ENCODE peak calls at places on chromosomes 5 and 9, in six cellular contexts. B is GM23338, S is thoracic aorta, W is fibroblast of villous mesenchyme, X is body of pancreas, I is AG04449. M is an unnamed sample.

GRCh38 chr9:127158995-127159801 is 36.8 kb upstream of the ANGPTL2 start:
- DNase-seq in B (peak), S (no peak), W (peak), X (peak), I (no peak), M (no peak)

GRCh38 chr5:6727231-6727630 is 14.0 kb downstream of the TENT4A start:
- DNase-seq in B (no peak), S (no peak), W (no peak), X (no peak), I (no peak), M (peak)

GRCh38 chr9:121498150-121498486 is 1.5 kb downstream of the GGTA1 start:
- DNase-seq in B (peak), S (no peak), W (peak), X (peak), I (no peak), M (peak)

GRCh38 chr5:158384535-158385421 is 525.8 kb upstream of the CLINT1 start:
- DNase-seq in B (no peak), S (peak), W (peak), X (no peak), I (peak), M (peak)

GRCh38 chr9:131743501-131743900 is 3.6 kb upstream of the RAPGEF1 start:
- DNase-seq in B (no peak), S (no peak), W (no peak), X (no peak), I (no peak), M (no peak)

GRCh38 chr5:112238473-112238872 is 180.6 kb downstream of the EPB41L4A start:
- DNase-seq in B (no peak), S (no peak), W (no peak), X (no peak), I (no peak), M (no peak)

GRCh38 chr5:120017523-120017922 is 388.2 kb downstream of the FAM170A start:
- DNase-seq in B (no peak), S (no peak), W (peak), X (no peak), I (no peak), M (no peak)

GRCh38 chr5:15774632-15775031 is 274.7 kb downstream of the FBXL7 start:
- DNase-seq in B (peak), S (no peak), W (no peak), X (no peak), I (no peak), M (no peak)

GRCh38 chr9:121393318-121393717 is 23.3 kb upstream of the STOM start:
- DNase-seq in B (no peak), S (no peak), W (no peak), X (no peak), I (no peak), M (no peak)

GRCh38 chr9:14399736-14400657 is 86.1 kb upstream of the NFIB start:
- DNase-seq in B (no peak), S (no peak), W (peak), X (no peak), I (no peak), M (no peak)

GRCh38 chr5:82259172-82259800 is 18.9 kb downstream of the RPS23 start:
- DNase-seq in B (peak), S (no peak), W (peak), X (no peak), I (no peak), M (no peak)

GRCh38 chr9:115900698-115901097 is 252.9 kb upstream of the PAPPA start:
- DNase-seq in B (no peak), S (no peak), W (no peak), X (no peak), I (no peak), M (no peak)

GRCh38 chr9:15422355-15423327 is at the start of gene SNAPC3:
- DNase-seq in B (peak), S (peak), W (peak), X (peak), I (peak), M (peak)

GRCh38 chr9:136847065-136847826 is 2.0 kb upstream of the PHPT1 start:
- DNase-seq in B (peak), S (no peak), W (peak), X (peak), I (no peak), M (peak)

GRCh38 chr9:95511232-95511951 is 5.4 kb downstream of the PTCH1 start:
- DNase-seq in B (peak), S (no peak), W (peak), X (peak), I (no peak), M (peak)

GRCh38 chr5:6732634-6733410 is 19.6 kb downstream of the TENT4A start:
- DNase-seq in B (no peak), S (peak), W (peak), X (no peak), I (no peak), M (no peak)

GRCh38 chr5:123035950-123036390 is 555 bp downstream of the PPIC start:
- DNase-seq in B (peak), S (peak), W (peak), X (peak), I (no peak), M (peak)

GRCh38 chr9:69655065-69655464 is 17.1 kb downstream of the APBA1 start:
- DNase-seq in B (no peak), S (no peak), W (no peak), X (no peak), I (no peak), M (no peak)

GRCh38 chr9:127903557-127904475 is 4.4 kb upstream of the ST6GALNAC6 start:
- DNase-seq in B (peak), S (no peak), W (peak), X (peak), I (no peak), M (peak)

GRCh38 chr9:27189426-27189825 is 80.4 kb downstream of the TEK start:
- DNase-seq in B (no peak), S (no peak), W (no peak), X (no peak), I (no peak), M (no peak)

GRCh38 chr9:95005276-95006141 is 279.0 kb downstream of the AOPEP start:
- DNase-seq in B (peak), S (no peak), W (peak), X (no peak), I (no peak), M (no peak)

GRCh38 chr9:109590945-109591344 is 92.8 kb upstream of the PTPN3 start:
- DNase-seq in B (no peak), S (peak), W (no peak), X (no peak), I (no peak), M (peak)

GRCh38 chr5:14081791-14082190 is 61.4 kb upstream of the TRIO start:
- DNase-seq in B (no peak), S (no peak), W (no peak), X (no peak), I (no peak), M (no peak)

GRCh38 chr9:14228602-14229001 is 85.3 kb downstream of the NFIB start:
- DNase-seq in B (no peak), S (no peak), W (no peak), X (no peak), I (no peak), M (no peak)

GRCh38 chr5:8844206-8844605 is 701.7 kb downstream of the SEMA5A start:
- DNase-seq in B (no peak), S (no peak), W (no peak), X (no peak), I (no peak), M (no peak)

GRCh38 chr5:8844847-8845246 is 701.0 kb downstream of the SEMA5A start:
- DNase-seq in B (no peak), S (no peak), W (no peak), X (no peak), I (no peak), M (no peak)

GRCh38 chr5:8843766-8844165 is 702.1 kb downstream of the SEMA5A start:
- DNase-seq in B (no peak), S (no peak), W (peak), X (peak), I (no peak), M (no peak)

GRCh38 chr5:8845316-8845715 is 700.6 kb downstream of the SEMA5A start:
- DNase-seq in B (no peak), S (no peak), W (no peak), X (no peak), I (no peak), M (no peak)

DNA sequence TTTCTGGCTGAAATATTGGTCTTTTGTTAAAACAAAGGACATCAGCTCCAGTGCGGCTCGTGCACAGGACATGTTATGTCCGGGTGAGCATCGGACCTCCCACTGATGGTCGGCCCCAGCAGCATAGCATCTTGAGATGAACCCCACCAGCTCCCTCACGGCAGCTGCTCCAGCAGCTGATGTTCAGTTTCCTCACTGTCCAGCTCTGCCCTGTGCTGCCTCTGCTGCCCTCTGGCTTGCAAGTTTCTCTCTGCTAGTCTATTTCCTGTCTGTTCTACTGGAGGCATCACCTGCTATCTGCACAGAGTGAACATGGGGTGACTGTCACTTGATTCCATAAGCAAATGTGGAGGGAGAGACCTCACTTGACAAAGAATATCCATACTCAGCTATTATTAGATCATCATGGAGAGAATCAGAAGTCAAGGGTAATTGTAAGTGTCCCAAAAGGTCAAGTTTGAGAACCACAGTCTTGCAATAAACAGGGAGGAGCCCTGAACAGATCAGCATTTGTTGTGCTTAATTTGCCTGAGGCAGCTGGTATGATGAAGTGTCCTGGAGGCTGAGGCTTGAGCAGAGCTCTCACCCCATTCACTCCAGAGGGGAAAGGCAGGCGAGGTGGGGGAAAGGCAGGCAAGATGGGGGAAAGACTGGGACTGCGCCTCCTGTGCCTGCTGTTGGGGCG is 702.8 kb downstream of the SEMA5A start:
- DNase-seq in B (no peak), S (no peak), W (peak), X (no peak), I (no peak), M (no peak)
- TF ChIP-seq CTCF in B (peak), S (no peak), W (peak), X (peak), I (peak), M (no peak)

DNA sequence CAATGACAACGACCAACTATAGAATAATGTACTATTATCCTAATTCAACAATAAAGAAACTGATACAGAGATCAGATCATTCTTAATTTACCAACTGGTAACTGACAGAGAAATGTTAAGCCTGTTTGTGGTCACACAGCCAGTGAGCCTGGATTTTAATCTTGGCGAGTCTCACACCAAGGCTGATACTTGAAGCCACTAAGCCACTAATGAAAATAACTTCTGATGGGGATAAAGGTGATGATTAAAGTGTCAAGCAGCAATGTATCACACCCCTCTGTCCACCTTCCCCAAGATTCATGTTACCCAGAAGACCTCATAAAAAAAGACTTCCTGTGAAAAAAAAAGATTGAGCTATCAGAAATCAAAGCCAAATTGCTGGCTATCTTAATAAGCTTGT is 350.5 kb downstream of the SPOCK1 start:
- DNase-seq in B (no peak), S (no peak), W (no peak), X (no peak), I (no peak), M (no peak)
- TF ChIP-seq CTCF in B (no peak), S (no peak), W (no peak), X (no peak), I (no peak), M (no peak)

GRCh38 chr5:1884638-1885475 is 2.1 kb upstream of the IRX4 start:
- DNase-seq in B (peak), S (no peak), W (no peak), X (no peak), I (no peak), M (no peak)

GRCh38 chr5:1882337-1883119 is at the start of gene IRX4:
- DNase-seq in B (peak), S (no peak), W (peak), X (no peak), I (no peak), M (no peak)

GRCh38 chr5:1883120-1883924 is 597 bp upstream of the IRX4 start:
- DNase-seq in B (peak), S (no peak), W (no peak), X (no peak), I (no peak), M (no peak)

GRCh38 chr5:1885476-1885755 is 2.7 kb upstream of the IRX4 start:
- DNase-seq in B (peak), S (no peak), W (no peak), X (no peak), I (no peak), M (no peak)

GRCh38 chr5:1883925-1884637 is 1.4 kb upstream of the IRX4 start:
- DNase-seq in B (peak), S (no peak), W (no peak), X (no peak), I (no peak), M (no peak)
- TF ChIP-seq CTCF in B (no peak), S (no peak), W (no peak), X (no peak), I (no peak), M (no peak)

GRCh38 chr9:17165734-17166133 is 30.9 kb downstream of the CNTLN start:
- DNase-seq in B (no peak), S (no peak), W (no peak), X (no peak), I (no peak), M (no peak)

GRCh38 chr9:17171309-17172094 is 36.7 kb downstream of the CNTLN start:
- DNase-seq in B (peak), S (no peak), W (no peak), X (no peak), I (no peak), M (no peak)
- TF ChIP-seq CTCF in B (no peak), S (no peak), W (no peak), X (no peak), I (no peak), M (no peak)